ENCODE peak calls at places on chromosomes 5 and 9, in six cellular contexts. M is hepatocyte; Q is A549; S is activated T-helper 9 cell treated with anti-CD3 and anti-CD28 coated beads, Interleukin-2, amount 50 U/mL, for 16 hours; G is hypothalamus; A is fibroblast of lung. U is an unnamed sample.

GRCh38 chr5:34655354-34655991 is 655 bp upstream of the RAI14 start:
- DNase-seq in G (no peak), A (peak; percentile 91), Q (peak; percentile 74), S (no peak), M (peak; percentile 76), U (peak; percentile 51)

GRCh38 chr5:64160196-64160595 is 5.4 kb upstream of the RNF180 start:
- DNase-seq in G (no peak), M (no peak), A (no peak), Q (no peak), S (no peak), U (no peak)

GRCh38 chr9:92686954-92687353 is 17.0 kb upstream of the IPPK start:
- DNase-seq in M (no peak), A (no peak), Q (peak; percentile 32), G (no peak), S (no peak), U (no peak)

GRCh38 chr5:134506054-134507039 is 19.1 kb upstream of the JADE2 start:
- DNase-seq in G (no peak), A (no peak), S (no peak), M (peak; percentile 93), Q (peak; percentile 98), U (peak; percentile 76)

GRCh38 chr9:88818495-88819201 is 172.6 kb upstream of the S1PR3 start:
- DNase-seq in G (no peak), S (no peak), Q (no peak), A (peak; percentile 87), M (no peak), U (peak; percentile 36)

GRCh38 chr9:125525846-125526619 is 181.0 kb downstream of the MAPKAP1 start:
- DNase-seq in A (peak; percentile 76), Q (no peak), S (no peak), G (no peak), M (no peak), U (no peak)

GRCh38 chr5:53578854-53579253 is 18.4 kb downstream of the NDUFS4 start:
- DNase-seq in Q (no peak), A (no peak), M (no peak), G (no peak), S (no peak), U (no peak)

GRCh38 chr5:138337685-138338410 is at the start of gene FAM53C:
- DNase-seq in G (peak; percentile 97), Q (peak; percentile 93), A (peak; percentile 92), S (peak; percentile 87), M (peak; percentile 97), U (peak; percentile 96)

GRCh38 chr9:125984461-125984860 is 237.3 kb downstream of the PBX3 start:
- DNase-seq in S (no peak), Q (no peak), M (no peak), G (no peak), A (no peak), U (no peak)

GRCh38 chr9:14838701-14839100 is 71.5 kb downstream of the FREM1 start:
- DNase-seq in M (no peak), A (no peak), S (no peak), Q (no peak), G (no peak), U (no peak)

GRCh38 chr9:36074870-36075532 is 38.3 kb downstream of the RECK start:
- DNase-seq in G (no peak), A (peak; percentile 78), M (peak; percentile 65), S (no peak), Q (peak; percentile 23), U (no peak)

GRCh38 chr9:113677057-113677456 is 199.1 kb upstream of the ZNF618 start:
- DNase-seq in Q (no peak), G (no peak), S (no peak), M (no peak), A (no peak), U (no peak)

GRCh38 chr5:149638136-149638535 is 56.8 kb downstream of the ARHGEF37 start:
- DNase-seq in Q (no peak), A (no peak), M (no peak), G (no peak), S (no peak), U (no peak)

GRCh38 chr5:35811108-35811741 is 45.5 kb upstream of the IL7R start:
- DNase-seq in M (no peak), A (peak; percentile 53), G (no peak), Q (no peak), S (no peak), U (no peak)

GRCh38 chr5:150281987-150282386 is 7.6 kb downstream of the CAMK2A start:
- DNase-seq in S (no peak), A (no peak), M (no peak), Q (no peak), G (no peak), U (no peak)

GRCh38 chr5:156219483-156219882 is 107.5 kb upstream of the SGCD start:
- DNase-seq in M (no peak), S (no peak), Q (no peak), G (no peak), A (no peak), U (no peak)

U was measured in H7.